ENCODE peak calls at places on chromosomes 5 and 9, in four cellular contexts. R, E, G and A are unnamed samples.

GRCh38 chr5:11619339-11620028 is 284.8 kb downstream of the CTNND2 start:
- DNase-seq in R (no peak), E (no peak), G (peak; percentile 14), A (no peak)

GRCh38 chr5:24110019-24110615 is 534.7 kb downstream of the CDH10 start:
- DNase-seq in R (peak; percentile 66), E (no peak), G (peak; percentile 13), A (no peak)

GRCh38 chr5:177133845-177134652 is 476 bp downstream of the NSD1 start:
- DNase-seq in R (peak; percentile 82), E (peak; percentile 69), G (peak; percentile 58), A (peak; percentile 85)

GRCh38 chr9:92736816-92737606 is 27.6 kb downstream of the BICD2 start:
- DNase-seq in R (no peak), E (no peak), G (peak; percentile 22), A (no peak)

GRCh38 chr9:117461386-117461785 is 46.5 kb upstream of the ASTN2 start:
- DNase-seq in R (no peak), E (no peak), G (no peak), A (no peak)

GRCh38 chr5:34717426-34718327 is 61.5 kb downstream of the RAI14 start:
- DNase-seq in R (peak; percentile 83), E (no peak), G (peak; percentile 98), A (no peak)

GRCh38 chr5:138752951-138753793 is at the start of gene CTNNA1:
- DNase-seq in R (peak; percentile 97), E (peak; percentile 61), G (peak; percentile 69), A (peak; percentile 94)

GRCh38 chr9:110672873-110673508 is 4.4 kb downstream of the MUSK start:
- DNase-seq in R (no peak), E (no peak), G (no peak), A (no peak)

GRCh38 chr9:116320180-116320799 is 166.7 kb downstream of the PAPPA start:
- DNase-seq in R (no peak), E (no peak), G (no peak), A (no peak)

GRCh38 chr9:114288233-114289051 is 34.5 kb upstream of the ORM1 start:
- DNase-seq in R (peak; percentile 72), E (no peak), G (peak; percentile 52), A (peak; percentile 81)

GRCh38 chr5:159174511-159175168 is 34.7 kb downstream of the RNF145 start:
- DNase-seq in R (no peak), E (no peak), G (peak; percentile 42), A (no peak)

GRCh38 chr5:36877667-36878420 is 1.3 kb downstream of the NIPBL start:
- DNase-seq in R (peak; percentile 17), E (no peak), G (peak; percentile 46), A (no peak)

GRCh38 chr5:142674438-142675210 is 11.3 kb downstream of the FGF1 start:
- DNase-seq in R (peak; percentile 86), E (no peak), G (peak; percentile 81), A (no peak)

GRCh38 chr5:88671808-88672499 is 211.0 kb downstream of the MEF2C start:
- DNase-seq in R (no peak), E (no peak), G (peak; percentile 69), A (no peak)

GRCh38 chr5:177109810-177110209 is 23.1 kb downstream of the FGFR4 start:
- DNase-seq in R (no peak), E (no peak), G (no peak), A (no peak)

GRCh38 chr5:149352169-149352568 is 5.7 kb upstream of the PCYOX1L start:
- DNase-seq in R (no peak), E (no peak), G (no peak), A (no peak)

GRCh38 chr5:113122053-113122452 is 145.5 kb downstream of the DCP2 start:
- DNase-seq in R (peak; percentile 81), E (no peak), G (peak; percentile 23), A (no peak)

GRCh38 chr5:177539411-177539810 is 15.0 kb downstream of the FAM193B start:
- DNase-seq in R (peak; percentile 89), E (no peak), G (no peak), A (no peak)

GRCh38 chr9:123335227-123335985 is 20.6 kb upstream of the CRB2 start:
- DNase-seq in R (peak; percentile 84), E (no peak), G (peak; percentile 62), A (no peak)

GRCh38 chr5:178542455-178542854 is 47.7 kb downstream of the COL23A1 start:
- DNase-seq in R (no peak), E (no peak), G (peak; percentile 58), A (no peak)

GRCh38 chr9:113350937-113351336 is 1.6 kb downstream of the BSPRY start:
- DNase-seq in R (no peak), E (no peak), G (no peak), A (no peak)

GRCh38 chr5:95617057-95617456 is 2.8 kb upstream of the GPR150 start:
- DNase-seq in R (no peak), E (no peak), G (peak; percentile 23), A (no peak)

GRCh38 chr5:137091473-137091872 is 407.7 kb downstream of the SPOCK1 start:
- DNase-seq in R (no peak), E (no peak), G (peak; percentile 5), A (no peak)

GRCh38 chr5:159178978-159179377 is 30.4 kb downstream of the RNF145 start:
- DNase-seq in R (peak; percentile 61), E (no peak), G (peak; percentile 99), A (no peak)

GRCh38 chr9:129471201-129472019 is 149.5 kb downstream of the C9orf50 start:
- DNase-seq in R (no peak), E (no peak), G (no peak), A (no peak)

GRCh38 chr9:89714316-89714715 is 109.5 kb downstream of the GADD45G start:
- DNase-seq in R (no peak), E (no peak), G (no peak), A (no peak)

GRCh38 chr9:18923671-18924430 is 109.2 kb downstream of the SAXO1 start:
- DNase-seq in R (no peak), E (no peak), G (no peak), A (no peak)

GRCh38 chr9:135883410-135884089 is 23.8 kb downstream of the CAMSAP1 start:
- DNase-seq in R (no peak), E (no peak), G (no peak), A (peak; percentile 67)

GRCh38 chr5:150105898-150106615 is 19.7 kb upstream of the CSF1R start:
- DNase-seq in R (no peak), E (no peak), G (no peak), A (peak; percentile 69)